ENCODE peak calls at places on chromosome 15, in six cellular contexts. F is mesendoderm, P is PC-9, Q is small intestine, X is left ventricle myocardium inferior, H is heart left ventricle. D is an unnamed sample.

GRCh38 chr15:80615783-80616391 is 79.2 kb upstream of the ABHD17C start:
- DNase-seq in F (no peak), P (peak; percentile 61), Q (peak; percentile 79), X (peak; percentile 68), H (peak; percentile 77), D (peak; percentile 69)

GRCh38 chr15:64987136-64987535 is 2.6 kb downstream of the SPG21 start:
- DNase-seq in F (no peak), P (no peak), Q (no peak), X (no peak), H (no peak), D (no peak)

GRCh38 chr15:78943692-78944091 is 1.2 kb downstream of the CTSH start:
- DNase-seq in F (peak; percentile 23), P (peak; percentile 35), Q (no peak), X (no peak), H (no peak), D (no peak)

GRCh38 chr15:42094512-42094963 is at the start of gene PLA2G4D:
- DNase-seq in F (peak; percentile 61), P (peak; percentile 46), Q (no peak), X (no peak), H (no peak), D (peak; percentile 40)

GRCh38 chr15:78540135-78540954 is at the start of gene PSMA4:
- DNase-seq in F (peak; percentile 87), P (peak; percentile 86), Q (peak; percentile 91), X (peak; percentile 92), H (peak; percentile 93), D (peak; percentile 93)

GRCh38 chr15:56325186-56325585 is 40.0 kb upstream of the TEX9 start:
- DNase-seq in F (no peak), P (no peak), Q (no peak), X (no peak), H (no peak), D (no peak)

GRCh38 chr15:42679285-42680141 is 57.4 kb downstream of the CDAN1 start:
- DNase-seq in F (no peak), P (no peak), Q (peak; percentile 25), X (no peak), H (peak; percentile 49), D (no peak)

GRCh38 chr15:42063122-42063848 is 31.1 kb downstream of the PLA2G4D start:
- DNase-seq in F (no peak), P (no peak), Q (no peak), X (no peak), H (no peak), D (peak; percentile 40)

GRCh38 chr15:33098082-33099058 is 96.1 kb downstream of the FMN1 start:
- DNase-seq in F (peak; percentile 68), P (peak; percentile 23), Q (no peak), X (no peak), H (no peak), D (no peak)

GRCh38 chr15:63210151-63211051 is 21.0 kb downstream of the RAB8B start:
- DNase-seq in F (peak; percentile 78), P (no peak), Q (no peak), X (no peak), H (no peak), D (no peak)

GRCh38 chr15:77002954-77003912 is 8.3 kb downstream of the PSTPIP1 start:
- DNase-seq in F (no peak), P (no peak), Q (peak; percentile 42), X (peak; percentile 44), H (peak; percentile 59), D (no peak)

GRCh38 chr15:89104172-89104564 is 15.9 kb downstream of the ABHD2 start:
- DNase-seq in F (no peak), P (no peak), Q (no peak), X (peak; percentile 51), H (peak; percentile 79), D (no peak)

GRCh38 chr15:62099171-62099601 is 32.4 kb downstream of the C2CD4A start:
- DNase-seq in F (no peak), P (no peak), Q (no peak), X (no peak), H (no peak), D (no peak)

GRCh38 chr15:50816191-50816590 is 50.7 kb upstream of the SPPL2A start:
- DNase-seq in F (peak; percentile 62), P (peak; percentile 76), Q (peak; percentile 89), X (no peak), H (no peak), D (no peak)

GRCh38 chr15:66178531-66178910 is 75.0 kb downstream of the MEGF11 start:
- DNase-seq in F (peak; percentile 24), P (no peak), Q (no peak), X (no peak), H (no peak), D (no peak)
- H3K4me3 ChIP-seq in F (no peak overlapping the region), P (no peak overlapping the region), Q (no peak overlapping the region), X (no peak overlapping the region), H (no peak overlapping the region), D (no peak overlapping the region)

GRCh38 chr15:31358957-31359721 is 32.5 kb downstream of the KLF13 start:
- DNase-seq in F (no peak), P (no peak), Q (no peak), X (no peak), H (no peak), D (no peak)
- H3K4me1 ChIP-seq in F (peaks cover 10% of the 10 kb centered on the region), P (no peaks in the 10 kb centered on the region), Q (peaks cover 17% of the 10 kb centered on the region), X (peaks cover 100% of the 10 kb centered on the region), H (peaks cover 97% of the 10 kb centered on the region), D (peaks cover 100% of the 10 kb centered on the region)

GRCh38 chr15:40082195-40082868 is 26.3 kb downstream of the BMF start:
- DNase-seq in F (no peak), P (no peak), Q (peak; percentile 90), X (no peak), H (peak; percentile 27), D (no peak)
- H3K4me3 ChIP-seq in F (no peak overlapping the region), P (no peak overlapping the region), Q (no peak overlapping the region), X (peak overlapping the region; percentile 54), H (peak overlapping the region; percentile 49), D (peak overlapping the region; percentile 38)

DNA sequence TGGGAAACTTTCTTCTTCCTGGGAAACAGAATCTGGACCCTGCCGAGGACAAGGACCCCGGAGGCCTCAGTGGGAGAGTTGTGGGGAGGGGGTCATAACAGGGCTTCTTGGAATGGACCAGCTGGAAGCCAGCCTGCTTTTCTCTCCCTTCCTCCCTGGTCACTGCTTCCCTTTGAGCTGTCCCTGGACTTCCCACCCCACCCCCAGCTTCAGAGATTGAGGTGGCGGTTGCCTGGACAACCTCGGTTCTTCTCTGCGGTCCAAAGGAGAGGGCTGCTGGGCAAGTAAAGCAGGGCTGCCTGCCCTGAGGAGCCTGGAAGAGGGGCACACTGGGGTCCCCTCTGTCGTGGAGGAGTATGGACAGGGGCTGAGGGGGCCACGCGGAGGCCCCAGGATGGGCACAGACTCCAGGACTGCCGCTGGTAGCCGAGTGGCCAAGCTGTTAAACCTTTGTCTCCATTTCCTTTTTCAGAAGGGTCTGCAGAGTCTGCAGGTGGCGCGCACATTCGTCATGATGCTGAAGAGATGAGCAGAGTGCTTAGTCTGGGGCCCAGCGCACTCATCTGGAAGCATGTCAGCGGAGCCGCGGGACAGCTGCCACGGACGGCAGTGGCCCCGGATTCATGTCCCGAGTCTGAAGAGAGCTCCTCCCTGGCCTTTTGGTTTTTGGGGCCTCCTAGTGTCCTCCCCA is 42.8 kb downstream of the KLHL25 start:
- DNase-seq in F (peak; percentile 76), P (no peak), Q (no peak), X (no peak), H (peak; percentile 41), D (no peak)
- H3K4me1 ChIP-seq in F (peaks cover 1% of the 10 kb centered on the region), P (no peaks in the 10 kb centered on the region), Q (no peaks in the 10 kb centered on the region), X (peaks cover 80% of the 10 kb centered on the region), H (peaks cover 33% of the 10 kb centered on the region), D (no peaks in the 10 kb centered on the region)

GRCh38 chr15:74245342-74245931 is 9.3 kb downstream of the CCDC33 start:
- DNase-seq in F (peak; percentile 86), P (no peak), Q (no peak), X (no peak), H (no peak), D (no peak)

GRCh38 chr15:74242296-74242929 is 6.3 kb downstream of the CCDC33 start:
- DNase-seq in F (peak; percentile 42), P (peak; percentile 71), Q (no peak), X (no peak), H (peak; percentile 51), D (no peak)

GRCh38 chr15:74243431-74243830 is 7.3 kb downstream of the CCDC33 start:
- DNase-seq in F (no peak), P (no peak), Q (no peak), X (no peak), H (no peak), D (no peak)

GRCh38 chr15:74240897-74241614 is 4.9 kb downstream of the CCDC33 start:
- DNase-seq in F (peak; percentile 57), P (no peak), Q (no peak), X (no peak), H (no peak), D (no peak)

DNA sequence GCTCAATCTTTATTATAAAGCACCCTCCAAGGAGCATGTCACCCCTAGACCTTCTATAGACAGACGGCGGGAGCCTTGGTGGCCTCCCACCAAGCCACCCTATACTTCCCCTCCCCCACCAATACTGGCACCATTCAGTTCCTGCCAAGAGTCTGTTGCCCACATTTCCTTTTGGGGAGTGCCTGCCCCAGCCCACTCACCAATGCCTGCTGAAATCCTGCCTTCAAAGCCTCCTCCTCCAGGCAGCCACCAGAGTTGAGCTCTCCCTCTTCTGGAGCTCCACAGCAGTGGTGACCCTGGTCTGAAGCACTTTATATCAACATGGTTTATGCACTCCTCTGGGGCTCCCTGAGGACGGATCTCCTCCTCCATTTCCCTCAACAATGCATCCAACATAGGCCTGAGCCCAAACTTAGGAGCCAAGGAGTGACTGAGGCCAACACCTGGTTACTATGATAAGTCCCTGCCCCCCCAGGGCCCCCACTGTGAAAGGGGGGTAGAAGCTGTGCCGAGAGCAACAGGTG is 8.8 kb downstream of the CCDC33 start:
- DNase-seq in F (no peak), P (no peak), Q (no peak), X (no peak), H (no peak), D (no peak)
- H3K4me3 ChIP-seq in F (no peak overlapping the region), P (no peak overlapping the region), Q (no peak overlapping the region), X (no peak overlapping the region), H (no peak overlapping the region), D (no peak overlapping the region)

GRCh38 chr15:75669879-75670212 is 22.1 kb downstream of the SNX33 start:
- DNase-seq in F (no peak), P (no peak), Q (no peak), X (no peak), H (no peak), D (no peak)
- H3K4me1 ChIP-seq in F (peaks cover 13% of the 10 kb centered on the region), P (peaks cover 100% of the 10 kb centered on the region), Q (no peaks in the 10 kb centered on the region), X (peaks cover 72% of the 10 kb centered on the region), H (peaks cover 39% of the 10 kb centered on the region), D (no peaks in the 10 kb centered on the region)

DNA sequence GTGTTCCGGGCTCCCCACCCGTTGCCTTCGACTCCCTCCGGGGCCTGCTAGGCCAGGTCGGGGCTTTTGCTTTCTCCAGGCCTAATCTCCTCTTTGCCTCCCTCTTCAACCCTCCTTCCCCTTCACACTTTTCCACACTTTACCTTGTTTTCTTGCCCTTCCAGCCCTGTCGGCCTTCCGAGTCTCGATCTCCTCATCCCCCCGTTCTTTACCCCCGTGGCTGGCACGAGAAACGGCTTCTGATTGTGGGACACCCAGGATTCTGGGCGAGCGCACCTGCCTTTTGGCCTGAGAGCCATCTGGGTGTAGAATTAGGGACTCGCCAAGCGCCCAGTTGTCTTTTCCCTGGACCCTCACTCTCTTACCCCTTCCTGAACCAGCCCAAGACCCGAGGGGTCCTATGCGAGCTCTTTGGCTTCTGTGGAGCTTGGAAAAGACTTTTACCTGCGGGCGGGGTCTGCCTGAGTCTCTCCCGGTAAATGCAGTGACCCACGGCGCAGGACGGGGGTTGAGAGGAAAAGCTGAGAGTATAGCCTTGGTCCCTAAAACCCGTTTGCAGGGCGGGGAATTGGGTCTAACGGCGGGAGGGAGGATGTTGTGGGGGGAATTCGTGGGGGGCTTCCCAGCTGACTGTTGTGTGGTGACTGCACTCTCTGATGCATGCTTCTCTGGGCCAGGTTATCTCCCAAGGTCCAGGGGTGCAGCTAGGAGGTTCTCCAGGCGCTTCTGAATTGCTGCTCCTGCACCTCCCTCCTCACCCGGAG is 5.5 kb upstream of the ONECUT1 start:
- DNase-seq in F (no peak), P (no peak), Q (no peak), X (no peak), H (no peak), D (no peak)
- H3K4me3 ChIP-seq in F (no peak overlapping the region), P (no peak overlapping the region), Q (no peak overlapping the region), X (no peak overlapping the region), H (no peak overlapping the region), D (no peak overlapping the region)

GRCh38 chr15:71275098-71275497 is 159.8 kb downstream of the THSD4 start:
- DNase-seq in F (peak; percentile 41), P (peak; percentile 48), Q (peak; percentile 91), X (no peak), H (no peak), D (no peak)
- H3K4me1 ChIP-seq in F (no peaks in the 10 kb centered on the region), P (peaks cover 77% of the 10 kb centered on the region), Q (peaks cover 10% of the 10 kb centered on the region), X (peaks cover 26% of the 10 kb centered on the region), H (peaks cover 3% of the 10 kb centered on the region), D (no peaks in the 10 kb centered on the region)